ENCODE peak calls at places on chromosomes 7 and 10, in four cellular contexts. One of them, this sample, is unnamed.

GRCh38 chr7:117248810-117249209 is 74.0 kb downstream of the WNT2 start:
- DNase-seq in pancreas: no peak
- DNase-seq in cardiac fibroblast: no peak
- DNase-seq in ovary: no peak
- DNase-seq in this sample: no peak

GRCh38 chr7:78148166-78148894 is 349.8 kb downstream of the PHTF2 start:
- DNase-seq in pancreas: no peak
- DNase-seq in ovary: no peak
- DNase-seq in cardiac fibroblast: no peak
- DNase-seq in this sample: no peak

GRCh38 chr7:33882950-33883349 is 22.4 kb upstream of the BMPER start:
- DNase-seq in pancreas: no peak
- DNase-seq in cardiac fibroblast: no peak
- DNase-seq in ovary: no peak
- DNase-seq in this sample: no peak

GRCh38 chr10:102322914-102323313 is 72.6 kb upstream of the NFKB2 start:
- DNase-seq in ovary: no peak
- DNase-seq in cardiac fibroblast: no peak
- DNase-seq in pancreas: no peak
- DNase-seq in this sample: no peak

GRCh38 chr10:75679546-75679945 is 248.1 kb downstream of the LRMDA start:
- DNase-seq in ovary: no peak
- DNase-seq in pancreas: no peak
- DNase-seq in cardiac fibroblast: no peak
- DNase-seq in this sample: no peak

GRCh38 chr7:30448461-30449189 is 30.0 kb downstream of the NOD1 start:
- DNase-seq in ovary: no peak
- DNase-seq in cardiac fibroblast: peak
- DNase-seq in pancreas: no peak
- DNase-seq in this sample: peak

GRCh38 chr10:95346715-95347401 is 56.1 kb upstream of the PDLIM1 start:
- DNase-seq in cardiac fibroblast: peak
- DNase-seq in ovary: no peak
- DNase-seq in pancreas: no peak
- DNase-seq in this sample: no peak

GRCh38 chr10:98135222-98135899 is 904 bp downstream of the R3HCC1L start:
- DNase-seq in ovary: no peak
- DNase-seq in pancreas: no peak
- DNase-seq in cardiac fibroblast: no peak
- DNase-seq in this sample: no peak

GRCh38 chr7:2471022-2471329 is 5.2 kb downstream of the GRIFIN start:
- DNase-seq in ovary: no peak
- DNase-seq in pancreas: no peak
- DNase-seq in cardiac fibroblast: peak
- DNase-seq in this sample: no peak

GRCh38 chr10:47112612-47113011 is 187.4 kb upstream of the GDF10 start:
- DNase-seq in pancreas: no peak
- DNase-seq in ovary: no peak
- DNase-seq in cardiac fibroblast: no peak
- DNase-seq in this sample: no peak

GRCh38 chr7:132257253-132257652 is 319.0 kb downstream of the PLXNA4 start:
- DNase-seq in ovary: no peak
- DNase-seq in pancreas: no peak
- DNase-seq in cardiac fibroblast: no peak
- DNase-seq in this sample: no peak

GRCh38 chr10:50594012-50594411 is 29.7 kb downstream of the SGMS1 start:
- DNase-seq in pancreas: no peak
- DNase-seq in cardiac fibroblast: peak
- DNase-seq in ovary: no peak
- DNase-seq in this sample: no peak

GRCh38 chr7:8817448-8818036 is 384.1 kb downstream of the NXPH1 start:
- DNase-seq in ovary: no peak
- DNase-seq in pancreas: no peak
- DNase-seq in cardiac fibroblast: no peak
- DNase-seq in this sample: no peak

GRCh38 chr7:157538321-157538720 is 201.5 kb downstream of the DNAJB6 start:
- DNase-seq in cardiac fibroblast: no peak
- DNase-seq in ovary: no peak
- DNase-seq in pancreas: no peak
- DNase-seq in this sample: no peak

GRCh38 chr7:133575726-133576125 is 322.8 kb downstream of the EXOC4 start:
- DNase-seq in pancreas: no peak
- DNase-seq in ovary: no peak
- DNase-seq in cardiac fibroblast: peak
- DNase-seq in this sample: no peak

GRCh38 chr7:105675873-105676484 is 94.7 kb upstream of the EFCAB10 start:
- DNase-seq in pancreas: no peak
- DNase-seq in ovary: no peak
- DNase-seq in cardiac fibroblast: no peak
- DNase-seq in this sample: peak

GRCh38 chr10:85557077-85557476 is 809.5 kb downstream of the GRID1 start:
- DNase-seq in pancreas: no peak
- DNase-seq in cardiac fibroblast: peak
- DNase-seq in ovary: no peak
- DNase-seq in this sample: no peak

GRCh38 chr7:50369408-50370026 is 65.0 kb downstream of the IKZF1 start:
- DNase-seq in pancreas: no peak
- DNase-seq in cardiac fibroblast: peak
- DNase-seq in ovary: no peak
- DNase-seq in this sample: no peak

GRCh38 chr10:50409965-50410811 is 158.9 kb upstream of the ASAH2 start:
- DNase-seq in cardiac fibroblast: no peak
- DNase-seq in pancreas: no peak
- DNase-seq in ovary: no peak
- DNase-seq in this sample: no peak

GRCh38 chr10:70822421-70822820 is 6.7 kb downstream of the SGPL1 start:
- DNase-seq in ovary: no peak
- DNase-seq in cardiac fibroblast: no peak
- DNase-seq in pancreas: no peak
- DNase-seq in this sample: no peak

GRCh38 chr7:91181949-91182348 is 82.3 kb upstream of the FZD1 start:
- DNase-seq in ovary: no peak
- DNase-seq in cardiac fibroblast: no peak
- DNase-seq in pancreas: no peak
- DNase-seq in this sample: no peak

GRCh38 chr7:18890885-18891621 is 226.4 kb downstream of the TWIST1 start:
- DNase-seq in cardiac fibroblast: peak
- DNase-seq in ovary: no peak
- DNase-seq in pancreas: no peak
- DNase-seq in this sample: peak

GRCh38 chr10:53108317-53108934 is 335.8 kb upstream of the MBL2 start:
- DNase-seq in ovary: no peak
- DNase-seq in pancreas: peak
- DNase-seq in cardiac fibroblast: no peak
- DNase-seq in this sample: peak

GRCh38 chr7:143345428-143345900 is 17.0 kb downstream of the FAM131B start:
- DNase-seq in pancreas: peak
- DNase-seq in cardiac fibroblast: peak
- DNase-seq in ovary: no peak
- DNase-seq in this sample: peak

GRCh38 chr7:90777075-90777864 is 181.1 kb downstream of the CDK14 start:
- DNase-seq in cardiac fibroblast: no peak
- DNase-seq in pancreas: no peak
- DNase-seq in ovary: peak
- DNase-seq in this sample: no peak

GRCh38 chr10:48582970-48583369 is 21.9 kb downstream of the ARHGAP22 start:
- DNase-seq in ovary: no peak
- DNase-seq in pancreas: no peak
- DNase-seq in cardiac fibroblast: no peak
- DNase-seq in this sample: no peak

GRCh38 chr7:4010923-4011656 is 671.0 kb upstream of the FOXK1 start:
- DNase-seq in cardiac fibroblast: no peak
- DNase-seq in pancreas: no peak
- DNase-seq in ovary: no peak
- DNase-seq in this sample: no peak

GRCh38 chr7:47504546-47505316 is 77.2 kb downstream of the TNS3 start:
- DNase-seq in ovary: no peak
- DNase-seq in cardiac fibroblast: no peak
- DNase-seq in pancreas: no peak
- DNase-seq in this sample: no peak

GRCh38 chr7:27586825-27587224 is 75.9 kb downstream of the HIBADH start:
- DNase-seq in cardiac fibroblast: no peak
- DNase-seq in ovary: no peak
- DNase-seq in pancreas: no peak
- DNase-seq in this sample: no peak

GRCh38 chr10:42753507-42754154 is 29.0 kb upstream of the BMS1 start:
- DNase-seq in ovary: no peak
- DNase-seq in cardiac fibroblast: no peak
- DNase-seq in pancreas: no peak
- DNase-seq in this sample: peak

GRCh38 chr7:76428868-76429805 is 4.4 kb downstream of the ZP3 start:
- DNase-seq in ovary: no peak
- DNase-seq in cardiac fibroblast: peak
- DNase-seq in pancreas: no peak
- DNase-seq in this sample: no peak

GRCh38 chr10:34046651-34047050 is 712.2 kb upstream of the NRP1 start:
- DNase-seq in ovary: no peak
- DNase-seq in cardiac fibroblast: no peak
- DNase-seq in pancreas: no peak
- DNase-seq in this sample: no peak

GRCh38 chr10:80165173-80165572 is 32.6 kb downstream of the PLAC9 start:
- DNase-seq in pancreas: no peak
- DNase-seq in cardiac fibroblast: peak
- DNase-seq in ovary: no peak
- DNase-seq in this sample: no peak

GRCh38 chr10:49758249-49758930 is 3.7 kb downstream of the OGDHL start:
- DNase-seq in pancreas: no peak
- DNase-seq in cardiac fibroblast: no peak
- DNase-seq in ovary: no peak
- DNase-seq in this sample: no peak

GRCh38 chr7:713488-714230 is 12.8 kb upstream of the DNAAF5 start:
- DNase-seq in pancreas: no peak
- DNase-seq in cardiac fibroblast: no peak
- DNase-seq in ovary: peak
- DNase-seq in this sample: no peak

GRCh38 chr7:711967-712600 is 14.4 kb upstream of the DNAAF5 start:
- DNase-seq in cardiac fibroblast: no peak
- DNase-seq in pancreas: no peak
- DNase-seq in ovary: peak
- DNase-seq in this sample: no peak

GRCh38 chr7:711093-711966 is 15.2 kb upstream of the DNAAF5 start:
- DNase-seq in pancreas: no peak
- DNase-seq in ovary: peak
- DNase-seq in cardiac fibroblast: peak
- DNase-seq in this sample: no peak

GRCh38 chr7:714251-714671 is 12.2 kb upstream of the DNAAF5 start:
- DNase-seq in cardiac fibroblast: no peak
- DNase-seq in pancreas: no peak
- DNase-seq in ovary: peak
- DNase-seq in this sample: no peak

DNA sequence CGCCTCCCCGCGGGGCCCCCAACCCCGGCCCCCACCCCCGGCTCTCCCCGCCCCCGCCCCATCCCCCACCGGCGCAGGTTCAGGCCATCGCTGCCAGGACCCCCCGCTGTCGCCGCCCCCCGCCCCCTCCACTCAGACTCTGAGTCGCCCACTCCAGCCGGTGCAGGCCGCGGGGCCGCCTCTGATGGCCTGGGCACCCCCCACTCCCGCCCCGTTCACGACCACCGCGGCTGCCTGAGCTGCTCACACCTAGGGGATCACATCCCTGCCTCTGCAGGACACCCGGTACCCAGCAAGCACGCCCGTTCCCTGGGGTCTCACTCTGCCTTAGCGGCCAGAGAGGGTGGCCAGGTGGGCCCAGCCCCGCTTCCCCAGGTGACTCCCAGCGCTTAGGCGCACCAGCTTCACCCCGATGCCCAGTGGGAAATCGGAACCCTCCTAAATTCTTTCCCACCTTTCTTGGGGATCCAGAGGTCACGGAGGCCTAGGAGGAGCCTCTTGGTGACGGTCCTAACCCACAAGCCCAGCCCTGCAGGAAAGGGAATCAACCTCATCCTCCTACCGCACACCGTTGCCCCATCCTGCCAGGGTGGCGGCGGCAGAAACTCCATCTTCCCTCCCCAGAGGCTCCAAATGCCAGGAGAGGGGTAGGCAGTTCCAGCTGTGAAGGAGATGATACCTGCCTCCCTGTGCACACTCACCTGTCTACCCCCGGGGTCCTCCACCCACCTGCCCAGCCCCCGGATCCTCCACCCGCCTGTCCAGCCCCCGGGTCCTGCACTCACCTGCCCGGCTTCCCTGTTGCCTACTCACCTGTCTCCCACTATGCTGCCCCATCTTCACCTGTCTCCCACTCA is 13.7 kb upstream of the DNAAF5 start:
- DNase-seq in pancreas: no peak
- DNase-seq in cardiac fibroblast: no peak
- DNase-seq in ovary: peak
- DNase-seq in this sample: no peak
- H3K4me3 ChIP-seq in pancreas: no peak
- H3K4me3 ChIP-seq in cardiac fibroblast: peak
- H3K4me3 ChIP-seq in ovary: peak
- H3K4me3 ChIP-seq in this sample: no peak

GRCh38 chr7:81430761-81431160 is 339.1 kb downstream of the HGF start:
- DNase-seq in ovary: no peak
- DNase-seq in cardiac fibroblast: peak
- DNase-seq in pancreas: no peak
- DNase-seq in this sample: no peak
- H3K4me3 ChIP-seq in ovary: no peak
- H3K4me3 ChIP-seq in cardiac fibroblast: no peak
- H3K4me3 ChIP-seq in pancreas: no peak
- H3K4me3 ChIP-seq in this sample: no peak

DNA sequence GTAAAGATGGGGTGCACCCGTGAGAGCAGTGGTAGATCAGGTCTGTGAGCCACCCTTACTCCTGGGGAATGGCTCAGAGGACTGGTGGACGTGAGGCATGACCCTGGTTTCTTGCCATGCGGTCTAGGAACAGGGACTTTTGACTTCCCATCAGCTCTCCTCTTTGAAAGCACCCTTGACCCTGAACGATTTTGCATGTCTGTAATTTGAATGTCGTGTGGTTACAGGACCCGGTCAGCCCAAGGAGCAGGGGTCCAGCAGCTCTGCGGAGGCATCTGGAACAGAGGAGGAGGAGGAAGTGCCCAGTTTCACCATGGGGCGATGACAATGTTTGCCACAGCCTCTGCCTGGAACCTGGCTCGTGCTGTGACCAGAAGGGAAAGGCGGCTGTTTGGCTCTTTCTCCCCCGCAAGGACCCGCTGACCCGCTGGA is 8.6 kb upstream of the ORAI2 start:
- DNase-seq in pancreas: no peak
- DNase-seq in ovary: no peak
- DNase-seq in cardiac fibroblast: no peak
- DNase-seq in this sample: no peak
- H3K4me3 ChIP-seq in pancreas: no peak
- H3K4me3 ChIP-seq in ovary: no peak
- H3K4me3 ChIP-seq in cardiac fibroblast: no peak
- H3K4me3 ChIP-seq in this sample: no peak

DNA sequence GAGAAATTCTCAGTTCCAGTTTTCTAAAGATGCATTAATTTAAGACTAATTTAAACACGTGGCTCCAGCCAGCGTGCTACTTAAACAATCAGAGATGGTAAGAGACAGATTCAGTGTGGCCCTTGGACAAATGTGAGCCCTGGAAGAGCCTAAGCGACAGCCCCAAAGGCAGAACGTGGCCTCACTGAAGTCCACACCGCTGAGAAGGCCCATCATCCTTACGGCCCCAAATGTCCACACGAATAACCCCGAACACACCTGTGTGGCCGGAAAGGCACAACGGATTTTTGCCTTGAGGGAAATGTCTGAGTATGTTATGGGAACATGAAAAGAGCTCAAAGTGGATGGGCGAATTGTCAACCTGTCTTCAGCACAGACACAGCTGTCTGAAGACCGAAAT is 3.2 kb downstream of the COX19 start:
- DNase-seq in cardiac fibroblast: no peak
- DNase-seq in pancreas: no peak
- DNase-seq in ovary: no peak
- DNase-seq in this sample: no peak
- H3K4me3 ChIP-seq in cardiac fibroblast: no peak
- H3K4me3 ChIP-seq in pancreas: no peak
- H3K4me3 ChIP-seq in ovary: no peak
- H3K4me3 ChIP-seq in this sample: no peak